ENCODE peak calls at places on chromosomes 4 and X, in nine cellular contexts. J is PC-9, P is SK-N-DZ, A is SK-N-MC, N is iris pigment epithelial cell, V is GM12891, G is Kasumi-1, Z is AG04450, U is NCI-H1417. H is an unnamed sample.

GRCh38 chr4:176906693-176907092 is 114.0 kb upstream of the VEGFC start:
- DNase-seq in Z (no peak), A (no peak), J (no peak), V (no peak), U (no peak), P (no peak), G (no peak), N (no peak), H (no peak)

GRCh38 chr4:40228497-40229365 is 31.9 kb downstream of the RHOH start:
- DNase-seq in U (no peak), A (no peak), V (no peak), P (no peak), N (peak), J (no peak), G (no peak), Z (no peak), H (no peak)

GRCh38 chrX:43644124-43644701 is 11.9 kb upstream of the MAOA start:
- DNase-seq in Z (no peak), A (no peak), G (no peak), N (peak), U (no peak), J (peak), P (no peak), V (no peak), H (no peak)

GRCh38 chr4:3828546-3828945 is 62.4 kb downstream of the ADRA2C start:
- DNase-seq in U (no peak), G (no peak), J (no peak), Z (no peak), V (no peak), N (no peak), P (no peak), A (no peak), H (no peak)

GRCh38 chrX:48071064-48071985 is at the start of gene ZNF630:
- DNase-seq in G (peak), P (peak), Z (no peak), U (peak), A (no peak), V (peak), J (peak), N (peak), H (peak)

GRCh38 chr4:122403860-122404259 is 25.0 kb downstream of the ADAD1 start:
- DNase-seq in Z (no peak), J (no peak), P (no peak), A (no peak), G (no peak), V (no peak), N (no peak), U (no peak), H (no peak)

GRCh38 chrX:130097507-130098201 is 12.6 kb downstream of the ELF4 start:
- DNase-seq in J (peak), G (no peak), N (no peak), A (no peak), P (peak), V (no peak), U (no peak), Z (no peak), H (peak)

GRCh38 chr4:35772291-35772690 is 472.0 kb downstream of the ARAP2 start:
- DNase-seq in J (no peak), Z (no peak), A (no peak), V (no peak), G (no peak), U (no peak), P (no peak), N (peak), H (no peak)

GRCh38 chrX:102126863-102127262 is 1.4 kb downstream of the TCEAL2 start:
- DNase-seq in G (no peak), U (no peak), J (no peak), V (no peak), Z (no peak), P (no peak), A (no peak), N (no peak), H (no peak)

GRCh38 chr4:48254381-48255072 is 15.1 kb downstream of the TEC start:
- DNase-seq in Z (no peak), P (no peak), J (no peak), N (peak), V (no peak), U (no peak), A (no peak), G (no peak), H (no peak)

GRCh38 chr4:79857811-79858210 is 215.2 kb downstream of the ANTXR2 start:
- DNase-seq in Z (no peak), A (no peak), N (no peak), V (no peak), G (no peak), J (no peak), P (no peak), U (no peak), H (no peak)

GRCh38 chrX:71081348-71082148 is 13.4 kb upstream of the SNX12 start:
- DNase-seq in N (peak), A (no peak), P (no peak), V (no peak), Z (no peak), J (no peak), G (no peak), U (no peak), H (no peak)

GRCh38 chrX:12910424-12910823 is 4.0 kb downstream of the TLR8 start:
- DNase-seq in V (no peak), J (no peak), N (no peak), A (no peak), G (no peak), U (no peak), Z (no peak), P (no peak), H (no peak)

GRCh38 chr4:140648716-140649115 is 80.0 kb upstream of the UCP1 start:
- DNase-seq in P (no peak), A (no peak), N (no peak), V (no peak), G (no peak), U (no peak), J (no peak), Z (no peak), H (no peak)

GRCh38 chrX:103776586-103776985 is at the start of gene PLP1:
- DNase-seq in N (no peak), J (no peak), A (no peak), P (no peak), V (no peak), G (no peak), Z (no peak), U (no peak), H (no peak)

GRCh38 chrX:97384685-97385084 is 501.0 kb downstream of the RPA4 start:
- DNase-seq in Z (no peak), J (no peak), V (no peak), U (no peak), A (no peak), P (no peak), N (no peak), G (no peak), H (no peak)

GRCh38 chr4:3464911-3465697 is 2.0 kb downstream of the DOK7 start:
- DNase-seq in G (no peak), U (no peak), N (no peak), V (no peak), J (no peak), P (no peak), A (no peak), Z (no peak), H (no peak)

GRCh38 chr4:153573881-153574807 is 108.0 kb downstream of the TMEM131L start:
- DNase-seq in U (no peak), J (peak), P (peak), V (no peak), G (peak), N (peak), Z (peak), A (peak), H (peak)

GRCh38 chr4:80340036-80340435 is 4.5 kb downstream of the CFAP299 start:
- DNase-seq in N (peak), A (no peak), U (no peak), Z (no peak), P (no peak), V (no peak), G (no peak), J (no peak), H (no peak)

GRCh38 chr4:89305712-89306437 is 1.7 kb downstream of the GPRIN3 start:
- DNase-seq in Z (no peak), G (no peak), J (no peak), A (no peak), V (no peak), P (no peak), N (peak), U (no peak), H (no peak)

GRCh38 chrX:17738737-17739535 is 1.6 kb downstream of the SCML1 start:
- DNase-seq in G (no peak), P (no peak), V (no peak), N (no peak), U (no peak), Z (no peak), J (no peak), A (peak), H (no peak)

GRCh38 chrX:114611018-114611619 is 27.2 kb downstream of the HTR2C start:
- DNase-seq in V (no peak), N (peak), J (peak), Z (peak), U (peak), P (peak), A (peak), G (peak), H (peak)

GRCh38 chrX:48590203-48591103 is 6.8 kb upstream of the WDR13 start:
- DNase-seq in P (no peak), U (no peak), G (no peak), N (peak), J (no peak), A (no peak), V (no peak), Z (no peak), H (no peak)

GRCh38 chr4:146916479-146917076 is 29.1 kb downstream of the TTC29 start:
- DNase-seq in N (peak), P (peak), J (peak), U (peak), A (no peak), V (no peak), G (peak), Z (peak), H (no peak)

GRCh38 chrX:96244955-96245354 is 439.7 kb upstream of the DIAPH2 start:
- DNase-seq in G (no peak), P (no peak), J (no peak), N (no peak), Z (no peak), V (no peak), A (no peak), U (no peak), H (no peak)

GRCh38 chr4:174181827-174182226 is 101.6 kb downstream of the FBXO8 start:
- DNase-seq in U (no peak), G (no peak), V (no peak), J (no peak), A (no peak), N (no peak), Z (no peak), P (no peak), H (no peak)

GRCh38 chrX:105221374-105221773 is 880 bp upstream of the TEX13A start:
- DNase-seq in V (no peak), U (no peak), N (no peak), A (no peak), J (no peak), Z (no peak), G (no peak), P (no peak), H (no peak)

GRCh38 chr4:85762204-85762884 is 287.4 kb downstream of the ARHGAP24 start:
- DNase-seq in P (no peak), A (no peak), U (no peak), J (no peak), N (peak), G (no peak), Z (peak), V (no peak), H (no peak)

GRCh38 chr4:44326716-44327115 is 121.9 kb downstream of the KCTD8 start:
- DNase-seq in U (no peak), V (no peak), G (no peak), P (peak), N (no peak), A (no peak), J (no peak), Z (no peak), H (no peak)

GRCh38 chr4:8038702-8039251 is 99.1 kb upstream of the AFAP1 start:
- DNase-seq in G (no peak), V (no peak), U (peak), J (no peak), Z (no peak), A (no peak), P (no peak), N (no peak), H (no peak)

GRCh38 chr4:77187231-77187630 is 30.2 kb downstream of the CCNG2 start:
- DNase-seq in U (no peak), N (no peak), A (no peak), V (no peak), P (no peak), J (no peak), G (no peak), Z (no peak), H (no peak)

GRCh38 chr4:8704632-8705031 is 112.1 kb downstream of the CPZ start:
- DNase-seq in J (no peak), N (no peak), U (no peak), A (no peak), Z (no peak), V (no peak), G (no peak), P (peak), H (no peak)

GRCh38 chrX:102835504-102836146 is 101.4 kb upstream of the RAB40AL start:
- DNase-seq in Z (no peak), G (peak), U (no peak), N (peak), P (no peak), A (no peak), V (no peak), J (peak), H (no peak)

GRCh38 chrX:103658681-103659433 is 27.6 kb downstream of the MORF4L2 start:
- DNase-seq in V (no peak), G (no peak), P (no peak), A (no peak), Z (no peak), N (no peak), J (no peak), U (no peak), H (no peak)

GRCh38 chrX:100673397-100673953 is 29.5 kb downstream of the SRPX2 start:
- DNase-seq in U (no peak), J (no peak), P (no peak), Z (peak), G (no peak), V (no peak), A (no peak), N (peak), H (no peak)

GRCh38 chr4:54902261-54902660 is 223.1 kb downstream of the KDR start:
- DNase-seq in Z (no peak), U (no peak), A (no peak), J (peak), G (no peak), P (no peak), N (peak), V (no peak), H (no peak)

H was measured in T-helper 1 cell.